ENCODE peak calls at places on chromosomes 16 and 17, in seven cellular contexts. R is astrocyte of the cerebellum; D is uterus; N is ascending aorta; X is trophoblast cell; S is kidney epithelial cell; V is CD4-positive, CD25-positive, alpha-beta regulatory T cell. I is an unnamed sample.

GRCh38 chr17:79835470-79835899 is 3.8 kb downstream of the CBX4 start:
- DNase-seq in D (no peak), R (no peak), X (no peak), V (no peak), S (no peak), N (no peak), I (peak)

GRCh38 chr16:5736209-5736608 is 638.6 kb upstream of the EEF2KMT start:
- DNase-seq in V (no peak), R (no peak), S (no peak), X (no peak), N (no peak), D (no peak), I (no peak)

GRCh38 chr17:70096861-70097260 is 21.8 kb downstream of the KCNJ16 start:
- DNase-seq in V (no peak), N (no peak), S (no peak), R (no peak), X (peak), D (no peak), I (no peak)

GRCh38 chr17:41048441-41048840 is 1.3 kb upstream of the KRTAP2-1 start:
- DNase-seq in R (no peak), X (peak), V (no peak), D (no peak), N (no peak), S (no peak), I (no peak)

GRCh38 chr17:39863918-39864746 is at the start of gene IKZF3:
- DNase-seq in X (peak), N (peak), S (peak), V (peak), R (no peak), D (peak), I (peak)

GRCh38 chr16:6616746-6617145 is 715.9 kb upstream of the RBFOX1 start:
- DNase-seq in V (no peak), X (no peak), R (no peak), N (no peak), S (no peak), D (no peak), I (no peak)

GRCh38 chr17:37106049-37106448 is 157.3 kb downstream of the AATF start:
- DNase-seq in N (no peak), S (no peak), V (no peak), X (no peak), D (no peak), R (no peak), I (no peak)

GRCh38 chr16:702341-702740 is 3.3 kb downstream of the FBXL16 start:
- DNase-seq in X (no peak), R (no peak), V (no peak), N (no peak), D (no peak), S (no peak), I (no peak)

GRCh38 chr17:81162491-81162890 is 2.8 kb upstream of the PVALEF start:
- DNase-seq in N (no peak), D (no peak), S (no peak), V (no peak), X (no peak), R (no peak), I (no peak)

GRCh38 chr16:82322177-82322576 is 152.2 kb upstream of the MPHOSPH6 start:
- DNase-seq in N (no peak), S (no peak), D (no peak), V (no peak), R (no peak), X (no peak), I (no peak)
- H3K4me3 ChIP-seq in N (no peak), S (no peak), D (no peak), V (no peak), R (no peak), X (no peak), I (no peak)

GRCh38 chr17:42182927-42183734 is 2.1 kb downstream of the HCRT start:
- DNase-seq in D (no peak), S (no peak), R (no peak), V (no peak), N (no peak), X (no peak), I (no peak)
- H3K4me3 ChIP-seq in D (no peak), S (peak), R (no peak), V (peak), N (peak), X (no peak), I (peak)

GRCh38 chr17:31571124-31571892 is 179.8 kb downstream of the RAB11FIP4 start:
- DNase-seq in R (peak), N (peak), X (peak), D (peak), S (no peak), V (no peak), I (peak)
- H3K4me3 ChIP-seq in R (no peak), N (no peak), X (no peak), D (no peak), S (no peak), V (no peak), I (no peak)

GRCh38 chr17:42853968-42854790 is 3.2 kb downstream of the AOC3 start:
- DNase-seq in D (no peak), S (no peak), R (no peak), X (no peak), V (no peak), N (no peak), I (no peak)

GRCh38 chr17:42855048-42855596 is 4.1 kb downstream of the AOC3 start:
- DNase-seq in S (no peak), D (no peak), N (no peak), R (no peak), V (no peak), X (no peak), I (no peak)

GRCh38 chr17:42852351-42852750 is 1.4 kb downstream of the AOC3 start:
- DNase-seq in V (no peak), N (no peak), X (no peak), R (no peak), S (no peak), D (no peak), I (no peak)

GRCh38 chr17:42853004-42853403 is 2.0 kb downstream of the AOC3 start:
- DNase-seq in S (no peak), X (no peak), D (peak), V (no peak), N (peak), R (no peak), I (no peak)

GRCh38 chr17:42853597-42853967 is 2.6 kb downstream of the AOC3 start:
- DNase-seq in V (no peak), S (no peak), N (no peak), X (no peak), R (no peak), D (no peak), I (no peak)
- H3K4me3 ChIP-seq in V (no peak), S (no peak), N (peak), X (no peak), R (no peak), D (peak), I (no peak)

GRCh38 chr17:45306623-45307022 is 10.2 kb downstream of the MAP3K14 start:
- DNase-seq in D (no peak), R (no peak), X (no peak), V (no peak), N (no peak), S (no peak), I (peak)

GRCh38 chr17:45307290-45308015 is 9.4 kb downstream of the MAP3K14 start:
- DNase-seq in V (peak), D (peak), X (peak), S (no peak), N (no peak), R (peak), I (no peak)

GRCh38 chr17:45308016-45308365 is 8.8 kb downstream of the MAP3K14 start:
- DNase-seq in V (no peak), S (no peak), D (no peak), R (no peak), X (peak), N (no peak), I (no peak)

GRCh38 chr17:45306094-45306493 is 10.7 kb downstream of the MAP3K14 start:
- DNase-seq in V (no peak), R (no peak), D (no peak), S (no peak), N (no peak), X (peak), I (no peak)

DNA sequence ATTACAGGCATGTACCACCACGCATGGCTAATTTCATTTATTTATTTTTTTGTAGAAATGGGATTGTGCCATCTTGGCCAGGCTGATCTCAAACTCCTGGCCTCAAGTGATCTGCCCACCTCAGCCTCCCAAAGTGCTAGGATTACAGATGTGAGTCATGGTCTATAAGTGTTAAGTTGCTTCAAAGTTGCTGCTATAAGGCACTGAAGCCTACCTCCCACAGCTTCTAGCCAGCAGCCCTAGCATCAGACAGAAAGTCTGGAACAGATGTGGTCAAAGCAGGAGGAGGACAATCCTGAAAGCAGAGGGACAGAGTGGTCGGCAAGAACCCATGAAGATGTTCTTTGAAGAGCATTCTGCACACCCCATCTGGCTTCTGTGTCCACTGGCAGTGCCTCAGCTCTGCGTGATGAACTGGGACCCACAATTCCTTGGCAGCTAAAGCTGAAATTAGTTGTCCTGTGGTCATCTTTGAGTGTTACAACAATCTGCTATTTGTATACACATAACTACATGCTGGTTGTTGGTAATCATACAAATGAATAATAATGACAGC is 11.2 kb downstream of the MAP3K14 start:
- DNase-seq in X (no peak), D (no peak), S (no peak), V (no peak), R (no peak), N (no peak), I (no peak)
- H3K4me3 ChIP-seq in X (no peak), D (no peak), S (no peak), V (no peak), R (no peak), N (no peak), I (no peak)